ENCODE peak calls at places on chromosomes 13 and 19, in six cellular contexts. R, C, O, T, S and V are unnamed samples.

GRCh38 chr19:1355258-1355973 is 28.3 kb upstream of the NDUFS7 start:
- DNase-seq in C (no peak), O (peak; percentile 53), S (no peak), T (no peak), R (no peak), V (no peak)

GRCh38 chr13:111046590-111047141 is 68.4 kb upstream of the ARHGEF7 start:
- DNase-seq in O (peak; percentile 64), R (no peak), C (no peak), S (no peak), T (no peak), V (no peak)

GRCh38 chr13:96822900-96823299 is 171.4 kb downstream of the OXGR1 start:
- DNase-seq in S (no peak), R (no peak), T (no peak), C (peak; percentile 49), O (peak; percentile 18), V (no peak)

GRCh38 chr19:33668968-33669367 is 47.2 kb downstream of the CHST8 start:
- DNase-seq in C (no peak), T (no peak), R (no peak), O (no peak), S (no peak), V (no peak)

GRCh38 chr13:38543561-38543960 is 143.3 kb upstream of the FREM2 start:
- DNase-seq in R (no peak), T (no peak), O (peak; percentile 11), C (no peak), S (no peak), V (no peak)

GRCh38 chr19:3314962-3315675 is 51.3 kb upstream of the NFIC start:
- DNase-seq in T (no peak), O (no peak), S (no peak), R (no peak), C (no peak), V (no peak)

GRCh38 chr13:102771298-102772041 is 2.1 kb downstream of the TEX30 start:
- DNase-seq in T (no peak), O (no peak), R (no peak), S (no peak), C (no peak), V (no peak)

GRCh38 chr19:47507031-47507430 is 7.8 kb downstream of the NAPA start:
- DNase-seq in T (no peak), S (no peak), R (no peak), O (no peak), C (no peak), V (no peak)

GRCh38 chr13:53054569-53054968 is 26.0 kb downstream of the OLFM4 start:
- DNase-seq in T (no peak), C (no peak), O (no peak), S (no peak), R (no peak), V (no peak)

GRCh38 chr13:66803759-66804456 is 426.2 kb downstream of the PCDH9 start:
- DNase-seq in C (no peak), S (no peak), T (no peak), O (no peak), R (no peak), V (no peak)

GRCh38 chr13:81874253-81874652 is 1533.3 kb upstream of the SPRY2 start:
- DNase-seq in C (no peak), O (no peak), S (no peak), T (no peak), R (no peak), V (no peak)

DNA sequence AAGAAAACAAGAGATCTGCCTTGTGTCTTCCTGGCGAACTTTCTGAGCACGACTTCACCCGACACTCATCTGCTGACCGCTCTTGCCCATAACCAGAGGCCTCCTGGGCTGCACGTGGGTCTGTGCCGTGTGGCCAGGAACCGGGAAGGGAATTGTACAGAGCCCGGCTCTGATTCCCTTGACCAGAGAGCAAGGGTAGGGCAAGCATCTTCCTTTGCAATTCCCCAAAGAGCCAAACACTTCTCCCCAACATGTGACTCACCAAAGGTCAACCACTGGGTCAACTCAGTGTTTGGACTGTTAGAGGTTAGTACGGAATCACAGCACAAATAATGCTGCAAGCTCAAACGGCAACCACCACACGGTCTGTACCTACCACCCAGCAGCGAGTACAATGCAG is 48.9 kb downstream of the KLF2 start:
- DNase-seq in O (peak; percentile 47), T (no peak), R (no peak), C (no peak), S (no peak), V (no peak)
- H3K27ac ChIP-seq in O (no peak overlapping the region), T (peak overlapping the region; percentile 99), R (no peak overlapping the region), C (peak overlapping the region; percentile 36), S (peak overlapping the region; percentile 45), V (peak overlapping the region; percentile 95)

GRCh38 chr13:101627556-101627943 is 175.1 kb downstream of the ITGBL1 start:
- DNase-seq in O (peak; percentile 40), S (no peak), R (no peak), T (no peak), C (no peak), V (no peak)
- H3K4me3 ChIP-seq in O (peak overlapping the region; percentile 71), S (peak overlapping the region; percentile 45), R (peak overlapping the region; percentile 73), T (peak overlapping the region; percentile 40), C (peak overlapping the region; percentile 33), V (peak overlapping the region; percentile 53)

DNA sequence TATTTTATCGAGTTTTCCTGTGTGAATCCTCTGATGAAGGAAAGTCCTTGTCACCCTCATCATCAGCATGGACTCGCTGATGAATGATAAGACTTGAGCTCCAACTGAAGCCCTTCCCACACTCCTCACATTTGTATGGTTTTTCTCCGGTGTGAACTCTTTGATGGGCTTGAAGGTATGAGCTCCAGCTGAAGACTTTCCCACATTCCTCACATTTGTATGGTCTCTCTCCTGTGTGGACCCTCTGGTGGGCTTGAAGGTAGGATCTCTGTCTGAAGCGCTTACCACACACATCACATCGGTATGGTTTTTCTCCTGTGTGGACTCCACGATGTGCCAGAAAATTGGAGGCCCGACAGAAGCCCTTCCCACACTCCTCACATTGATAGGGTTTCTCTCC is 21.7 kb downstream of the ZNF45 start:
- DNase-seq in O (no peak), R (no peak), C (no peak), T (no peak), S (no peak), V (no peak)
- H3K9me3 ChIP-seq in O (peaks cover 5% of the 10 kb centered on the region), R (peaks cover 99% of the 10 kb centered on the region), C (peaks cover 100% of the 10 kb centered on the region), T (peaks cover 68% of the 10 kb centered on the region), S (peaks cover 100% of the 10 kb centered on the region), V (peaks cover 78% of the 10 kb centered on the region)

DNA sequence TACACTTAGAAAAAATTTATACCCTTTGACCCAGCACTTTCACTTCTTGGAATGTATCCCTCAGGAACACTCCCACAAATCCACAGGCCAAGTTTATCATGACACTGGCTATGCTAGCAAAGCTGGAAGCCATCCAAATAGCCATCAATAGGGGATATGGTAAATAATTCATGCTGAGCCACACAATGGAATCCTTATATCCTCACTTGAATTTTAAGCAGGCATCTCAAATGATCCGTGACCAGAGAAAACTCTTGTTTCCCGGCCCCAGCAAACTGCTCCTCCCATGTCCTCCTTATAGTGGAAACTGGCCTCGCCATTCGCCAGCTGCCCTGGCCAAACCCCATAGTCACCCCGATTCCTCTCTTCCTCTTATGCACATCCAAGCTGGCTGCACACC is 37.6 kb downstream of the GRIK5 start:
- DNase-seq in T (no peak), R (no peak), C (no peak), S (no peak), O (no peak), V (no peak)
- H3K27ac ChIP-seq in T (no peak overlapping the region), R (no peak overlapping the region), C (no peak overlapping the region), S (no peak overlapping the region), O (no peak overlapping the region), V (no peak overlapping the region)